ENCODE peak calls at places on chromosomes 3 and 15, in five cellular contexts. One of them, this sample, is unnamed.
A peak's percentile ranks its signal among the peaks of the same experiment; 100 is the strongest.

GRCh38 chr3:40387001-40387894 is at the start of gene ENTPD3:
- DNase-seq in mammary epithelial cell: peak; percentile 39
- DNase-seq in neural progenitor cell: peak; percentile 66
- DNase-seq in astrocyte: no peak
- DNase-seq in IMR-90: no peak
- DNase-seq in this sample: peak; percentile 91

GRCh38 chr15:42130246-42130986 is 26.0 kb downstream of the PLA2G4F start:
- DNase-seq in mammary epithelial cell: no peak
- DNase-seq in neural progenitor cell: no peak
- DNase-seq in astrocyte: no peak
- DNase-seq in IMR-90: no peak
- DNase-seq in this sample: no peak

GRCh38 chr3:42052132-42052866 is 38.9 kb upstream of the TRAK1 start:
- DNase-seq in mammary epithelial cell: no peak
- DNase-seq in neural progenitor cell: no peak
- DNase-seq in astrocyte: peak; percentile 88
- DNase-seq in IMR-90: peak; percentile 88
- DNase-seq in this sample: no peak

GRCh38 chr15:33191641-33192040 is 2.9 kb downstream of the FMN1 start:
- DNase-seq in mammary epithelial cell: no peak
- DNase-seq in neural progenitor cell: no peak
- DNase-seq in astrocyte: no peak
- DNase-seq in IMR-90: no peak
- DNase-seq in this sample: no peak

GRCh38 chr3:6807967-6808588 is 52.8 kb upstream of the GRM7 start:
- DNase-seq in mammary epithelial cell: peak; percentile 94
- DNase-seq in neural progenitor cell: no peak
- DNase-seq in astrocyte: peak; percentile 94
- DNase-seq in IMR-90: no peak
- DNase-seq in this sample: no peak

GRCh38 chr3:11570251-11570650 is 73.5 kb downstream of the VGLL4 start:
- DNase-seq in mammary epithelial cell: no peak
- DNase-seq in neural progenitor cell: no peak
- DNase-seq in astrocyte: no peak
- DNase-seq in IMR-90: no peak
- DNase-seq in this sample: no peak

GRCh38 chr3:128584412-128585020 is 66.1 kb downstream of the RPN1 start:
- DNase-seq in mammary epithelial cell: peak; percentile 67
- DNase-seq in neural progenitor cell: peak; percentile 90
- DNase-seq in astrocyte: peak; percentile 52
- DNase-seq in IMR-90: peak; percentile 56
- DNase-seq in this sample: peak; percentile 95

GRCh38 chr3:8840556-8840955 is 71.1 kb upstream of the OXTR start:
- DNase-seq in mammary epithelial cell: peak; percentile 39
- DNase-seq in neural progenitor cell: no peak
- DNase-seq in astrocyte: peak; percentile 91
- DNase-seq in IMR-90: peak; percentile 89
- DNase-seq in this sample: peak; percentile 30

GRCh38 chr15:58469432-58470353 is 37.9 kb downstream of the LIPC start:
- DNase-seq in mammary epithelial cell: peak; percentile 96
- DNase-seq in neural progenitor cell: peak; percentile 30
- DNase-seq in astrocyte: peak; percentile 99
- DNase-seq in IMR-90: peak; percentile 97
- DNase-seq in this sample: peak; percentile 79

GRCh38 chr3:144482876-144483275 is 511.3 kb downstream of the DIPK2A start:
- DNase-seq in mammary epithelial cell: no peak
- DNase-seq in neural progenitor cell: no peak
- DNase-seq in astrocyte: no peak
- DNase-seq in IMR-90: no peak
- DNase-seq in this sample: no peak

GRCh38 chr3:102255736-102256135 is 179.1 kb upstream of the ZPLD1 start:
- DNase-seq in mammary epithelial cell: no peak
- DNase-seq in neural progenitor cell: no peak
- DNase-seq in astrocyte: no peak
- DNase-seq in IMR-90: no peak
- DNase-seq in this sample: no peak

DNA sequence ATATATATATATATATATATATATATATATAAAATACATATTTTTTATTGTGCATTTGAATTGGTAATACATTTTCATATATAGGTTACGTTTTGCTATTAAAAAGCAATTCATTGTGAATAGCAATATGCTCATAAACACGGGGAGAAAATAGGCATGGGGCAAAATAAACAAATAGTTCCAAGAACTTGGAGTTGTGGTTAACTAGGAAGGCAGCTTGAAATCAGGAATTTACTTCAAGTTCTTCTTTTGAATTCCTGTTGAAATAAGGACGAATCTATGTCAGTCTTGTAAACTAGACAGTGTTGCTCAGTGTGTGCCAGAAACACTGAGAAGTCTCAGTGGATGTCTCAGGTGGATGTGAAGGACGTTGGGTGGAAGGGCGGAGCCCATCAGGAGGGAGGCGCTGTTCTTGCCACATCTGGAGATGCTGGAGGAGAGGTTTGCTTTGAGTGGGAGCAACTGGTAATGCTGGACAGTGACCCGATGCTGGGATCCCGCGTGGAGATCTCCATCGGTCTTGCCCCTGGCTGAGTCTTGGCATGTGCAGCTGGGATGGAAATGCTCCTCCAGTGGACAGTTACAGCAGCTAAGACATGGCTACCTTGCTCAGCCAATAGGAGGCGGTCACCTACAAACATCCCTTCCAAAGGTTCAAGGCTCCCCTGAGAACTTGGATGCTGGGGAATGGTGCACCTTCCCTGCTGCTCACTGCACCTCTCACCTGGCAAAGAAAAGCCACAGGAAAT is 2.5 kb downstream of the IL16 start:
- DNase-seq in mammary epithelial cell: no peak
- DNase-seq in neural progenitor cell: no peak
- DNase-seq in astrocyte: no peak
- DNase-seq in IMR-90: no peak
- DNase-seq in this sample: no peak
- H3K9ac ChIP-seq in mammary epithelial cell: no peak overlapping the region
- H3K9ac ChIP-seq in neural progenitor cell: no peak overlapping the region
- H3K9ac ChIP-seq in astrocyte: no peak overlapping the region
- H3K9ac ChIP-seq in IMR-90: no peak overlapping the region
- H3K9ac ChIP-seq in this sample: no peak overlapping the region

GRCh38 chr3:69647081-69647480 is 92.2 kb upstream of the MITF start:
- DNase-seq in mammary epithelial cell: no peak
- DNase-seq in neural progenitor cell: no peak
- DNase-seq in astrocyte: no peak
- DNase-seq in IMR-90: no peak
- DNase-seq in this sample: no peak

GRCh38 chr3:69646287-69647067 is 92.8 kb upstream of the MITF start:
- DNase-seq in mammary epithelial cell: no peak
- DNase-seq in neural progenitor cell: no peak
- DNase-seq in astrocyte: no peak
- DNase-seq in IMR-90: no peak
- DNase-seq in this sample: no peak

GRCh38 chr3:69649713-69650419 is 89.4 kb upstream of the MITF start:
- DNase-seq in mammary epithelial cell: peak; percentile 13
- DNase-seq in neural progenitor cell: no peak
- DNase-seq in astrocyte: peak; percentile 60
- DNase-seq in IMR-90: peak; percentile 47
- DNase-seq in this sample: no peak

GRCh38 chr3:69647710-69648109 is 91.6 kb upstream of the MITF start:
- DNase-seq in mammary epithelial cell: peak; percentile 1
- DNase-seq in neural progenitor cell: no peak
- DNase-seq in astrocyte: peak; percentile 50
- DNase-seq in IMR-90: no peak
- DNase-seq in this sample: no peak

DNA sequence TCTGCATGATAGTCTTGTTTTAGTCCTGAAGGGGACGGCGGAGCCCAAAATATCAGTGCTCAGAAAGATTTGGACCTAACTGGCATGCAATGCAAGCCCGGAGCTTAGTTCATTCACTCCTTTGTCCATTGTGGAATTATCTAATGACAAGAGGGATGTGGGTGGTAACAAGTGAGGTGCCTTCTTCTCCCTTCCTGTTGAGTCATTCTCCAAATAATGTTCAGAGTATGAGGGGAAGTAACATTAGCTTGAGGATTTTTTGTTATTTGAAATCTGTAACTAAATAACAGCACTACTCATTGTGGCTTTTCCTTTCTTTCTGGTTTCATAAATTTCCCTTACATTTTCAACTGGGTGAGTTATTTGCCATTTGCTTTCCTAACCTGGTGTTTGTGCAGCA is 90.1 kb upstream of the MITF start:
- DNase-seq in mammary epithelial cell: peak; percentile 78
- DNase-seq in neural progenitor cell: no peak
- DNase-seq in astrocyte: peak; percentile 68
- DNase-seq in IMR-90: peak; percentile 55
- DNase-seq in this sample: no peak
- H3K27ac ChIP-seq in mammary epithelial cell: peak overlapping the region; percentile 3
- H3K27ac ChIP-seq in neural progenitor cell: no peak overlapping the region
- H3K27ac ChIP-seq in astrocyte: peak overlapping the region; percentile 14
- H3K27ac ChIP-seq in IMR-90: no peak overlapping the region
- H3K27ac ChIP-seq in this sample: no peak overlapping the region

GRCh38 chr3:147945968-147946519 is 536.9 kb downstream of the ZIC1 start:
- DNase-seq in mammary epithelial cell: peak; percentile 48
- DNase-seq in neural progenitor cell: peak; percentile 23
- DNase-seq in astrocyte: peak; percentile 91
- DNase-seq in IMR-90: peak; percentile 95
- DNase-seq in this sample: peak; percentile 76
- H3K4me3 ChIP-seq in mammary epithelial cell: peak overlapping the region; percentile 55
- H3K4me3 ChIP-seq in neural progenitor cell: no peak overlapping the region
- H3K4me3 ChIP-seq in astrocyte: peak overlapping the region; percentile 14
- H3K4me3 ChIP-seq in IMR-90: peak overlapping the region; percentile 50
- H3K4me3 ChIP-seq in this sample: no peak overlapping the region

GRCh38 chr15:74402873-74403589 is 30.7 kb downstream of the SEMA7A start:
- DNase-seq in mammary epithelial cell: no peak
- DNase-seq in neural progenitor cell: no peak
- DNase-seq in astrocyte: no peak
- DNase-seq in IMR-90: no peak
- DNase-seq in this sample: no peak
- H3K9ac ChIP-seq in mammary epithelial cell: no peak overlapping the region
- H3K9ac ChIP-seq in neural progenitor cell: no peak overlapping the region
- H3K9ac ChIP-seq in astrocyte: peak overlapping the region; percentile 2
- H3K9ac ChIP-seq in IMR-90: no peak overlapping the region
- H3K9ac ChIP-seq in this sample: no peak overlapping the region

GRCh38 chr3:151630938-151631417 is 102.7 kb upstream of the AADACL2 start:
- DNase-seq in mammary epithelial cell: no peak
- DNase-seq in neural progenitor cell: no peak
- DNase-seq in astrocyte: peak; percentile 83
- DNase-seq in IMR-90: peak; percentile 39
- DNase-seq in this sample: no peak

GRCh38 chr3:151630035-151630434 is 103.7 kb upstream of the AADACL2 start:
- DNase-seq in mammary epithelial cell: no peak
- DNase-seq in neural progenitor cell: no peak
- DNase-seq in astrocyte: no peak
- DNase-seq in IMR-90: no peak
- DNase-seq in this sample: no peak

DNA sequence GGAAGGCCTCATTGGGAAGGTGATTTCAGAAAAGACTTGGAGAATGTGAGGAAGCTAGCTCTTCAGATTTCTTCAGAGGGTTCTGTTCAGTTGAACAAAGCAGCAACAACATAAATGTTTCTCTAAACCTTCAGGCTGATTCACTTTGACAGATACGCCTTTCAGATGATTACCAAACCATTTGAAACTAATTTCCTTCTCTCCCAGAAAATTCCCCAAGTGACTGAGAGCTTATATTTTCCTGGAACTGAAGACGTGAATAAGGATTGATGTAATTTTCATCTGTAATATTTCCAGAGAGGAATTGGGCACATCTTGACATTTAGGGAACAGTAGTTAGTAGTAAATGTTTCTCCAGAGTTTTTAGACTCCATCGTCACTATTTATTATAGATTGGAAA is 108.7 kb upstream of the AADACL2 start:
- DNase-seq in mammary epithelial cell: no peak
- DNase-seq in neural progenitor cell: no peak
- DNase-seq in astrocyte: no peak
- DNase-seq in IMR-90: no peak
- DNase-seq in this sample: no peak
- H3K27ac ChIP-seq in mammary epithelial cell: no peak overlapping the region
- H3K27ac ChIP-seq in neural progenitor cell: no peak overlapping the region
- H3K27ac ChIP-seq in astrocyte: no peak overlapping the region
- H3K27ac ChIP-seq in IMR-90: no peak overlapping the region
- H3K27ac ChIP-seq in this sample: no peak overlapping the region

GRCh38 chr3:43418601-43419272 is 132.4 kb downstream of the SNRK start:
- DNase-seq in mammary epithelial cell: no peak
- DNase-seq in neural progenitor cell: no peak
- DNase-seq in astrocyte: peak; percentile 71
- DNase-seq in IMR-90: peak; percentile 71
- DNase-seq in this sample: no peak

GRCh38 chr3:43411429-43411828 is 125.1 kb downstream of the SNRK start:
- DNase-seq in mammary epithelial cell: no peak
- DNase-seq in neural progenitor cell: no peak
- DNase-seq in astrocyte: no peak
- DNase-seq in IMR-90: no peak
- DNase-seq in this sample: no peak

GRCh38 chr3:43417133-43417532 is 130.8 kb downstream of the SNRK start:
- DNase-seq in mammary epithelial cell: no peak
- DNase-seq in neural progenitor cell: no peak
- DNase-seq in astrocyte: no peak
- DNase-seq in IMR-90: no peak
- DNase-seq in this sample: no peak

GRCh38 chr3:43413676-43414368 is 127.5 kb downstream of the SNRK start:
- DNase-seq in mammary epithelial cell: no peak
- DNase-seq in neural progenitor cell: peak; percentile 18
- DNase-seq in astrocyte: no peak
- DNase-seq in IMR-90: no peak
- DNase-seq in this sample: no peak

DNA sequence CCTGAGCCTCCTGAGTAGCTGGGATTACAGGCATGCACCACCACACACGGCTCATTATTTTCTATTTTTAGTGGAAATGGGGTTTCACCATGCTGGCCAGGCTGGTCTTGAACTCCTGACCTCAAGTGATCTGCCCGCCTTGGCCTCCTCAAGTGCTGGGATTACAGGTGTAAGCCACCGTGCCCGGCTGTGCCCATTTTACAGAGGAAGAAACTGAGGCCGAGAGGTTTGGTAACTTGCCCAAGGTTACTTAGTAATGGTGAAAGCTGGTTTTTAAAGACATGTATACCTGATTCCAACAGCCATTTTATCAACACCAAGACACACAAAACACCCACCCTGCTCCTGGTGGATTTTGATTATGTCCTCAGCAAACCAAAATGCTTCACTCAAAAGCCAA is 128.7 kb downstream of the SNRK start:
- DNase-seq in mammary epithelial cell: no peak
- DNase-seq in neural progenitor cell: no peak
- DNase-seq in astrocyte: no peak
- DNase-seq in IMR-90: no peak
- DNase-seq in this sample: no peak
- H3K4me3 ChIP-seq in mammary epithelial cell: no peak overlapping the region
- H3K4me3 ChIP-seq in neural progenitor cell: no peak overlapping the region
- H3K4me3 ChIP-seq in astrocyte: no peak overlapping the region
- H3K4me3 ChIP-seq in IMR-90: no peak overlapping the region
- H3K4me3 ChIP-seq in this sample: no peak overlapping the region

GRCh38 chr15:78047631-78048409 is 29.7 kb downstream of the TBC1D2B start:
- DNase-seq in mammary epithelial cell: no peak
- DNase-seq in neural progenitor cell: no peak
- DNase-seq in astrocyte: peak; percentile 80
- DNase-seq in IMR-90: peak; percentile 77
- DNase-seq in this sample: peak; percentile 23
- H3K9ac ChIP-seq in mammary epithelial cell: no peak overlapping the region
- H3K9ac ChIP-seq in neural progenitor cell: no peak overlapping the region
- H3K9ac ChIP-seq in astrocyte: no peak overlapping the region
- H3K9ac ChIP-seq in IMR-90: no peak overlapping the region
- H3K9ac ChIP-seq in this sample: no peak overlapping the region

This sample was measured in endodermal cell.